ENCODE peak calls at places on chromosome 6, in ten cellular contexts. One of them, this sample, is unnamed.

GRCh38 chr6:157335829-157336228 is 12.5 kb upstream of the TMEM242 start:
- DNase-seq in fibroblast of mammary gland: no peak
- DNase-seq in GM23338: peak; percentile 20
- DNase-seq in ovary: no peak
- DNase-seq in fibroblast of pulmonary artery: no peak
- DNase-seq in adipocyte: peak; percentile 13
- DNase-seq in BE2C: no peak
- DNase-seq in OCI-LY7: no peak
- DNase-seq in CD8-positive, alpha-beta memory T cell: no peak
- DNase-seq in effector memory CD4-positive, alpha-beta T cell: no peak
- DNase-seq in this sample: no peak

GRCh38 chr6:122735618-122736017 is 43.9 kb upstream of the FABP7 start:
- DNase-seq in fibroblast of mammary gland: no peak
- DNase-seq in GM23338: no peak
- DNase-seq in ovary: no peak
- DNase-seq in fibroblast of pulmonary artery: no peak
- DNase-seq in adipocyte: no peak
- DNase-seq in BE2C: no peak
- DNase-seq in OCI-LY7: no peak
- DNase-seq in CD8-positive, alpha-beta memory T cell: no peak
- DNase-seq in effector memory CD4-positive, alpha-beta T cell: no peak
- DNase-seq in this sample: no peak

GRCh38 chr6:128617285-128617684 is 96.9 kb upstream of the PTPRK start:
- DNase-seq in fibroblast of mammary gland: no peak
- DNase-seq in GM23338: no peak
- DNase-seq in ovary: no peak
- DNase-seq in fibroblast of pulmonary artery: no peak
- DNase-seq in adipocyte: no peak
- DNase-seq in BE2C: no peak
- DNase-seq in OCI-LY7: no peak
- DNase-seq in CD8-positive, alpha-beta memory T cell: no peak
- DNase-seq in effector memory CD4-positive, alpha-beta T cell: no peak
- DNase-seq in this sample: no peak

GRCh38 chr6:34235605-34236422 is 859 bp upstream of the HMGA1 start:
- DNase-seq in fibroblast of mammary gland: peak; percentile 85
- DNase-seq in GM23338: peak; percentile 95
- DNase-seq in ovary: peak; percentile 54
- DNase-seq in fibroblast of pulmonary artery: peak; percentile 67
- DNase-seq in adipocyte: peak; percentile 72
- DNase-seq in BE2C: no peak
- DNase-seq in OCI-LY7: peak; percentile 73
- DNase-seq in CD8-positive, alpha-beta memory T cell: peak; percentile 75
- DNase-seq in effector memory CD4-positive, alpha-beta T cell: peak; percentile 60
- DNase-seq in this sample: peak; percentile 72

GRCh38 chr6:27333642-27334040 is 21.6 kb upstream of the POM121L2 start:
- DNase-seq in fibroblast of mammary gland: no peak
- DNase-seq in GM23338: no peak
- DNase-seq in ovary: no peak
- DNase-seq in fibroblast of pulmonary artery: no peak
- DNase-seq in adipocyte: no peak
- DNase-seq in BE2C: no peak
- DNase-seq in OCI-LY7: no peak
- DNase-seq in CD8-positive, alpha-beta memory T cell: no peak
- DNase-seq in effector memory CD4-positive, alpha-beta T cell: no peak
- DNase-seq in this sample: no peak

GRCh38 chr6:44676246-44676790 is 288.8 kb downstream of the CDC5L start:
- DNase-seq in fibroblast of mammary gland: no peak
- DNase-seq in GM23338: no peak
- DNase-seq in ovary: no peak
- DNase-seq in fibroblast of pulmonary artery: no peak
- DNase-seq in adipocyte: no peak
- DNase-seq in BE2C: peak; percentile 48
- DNase-seq in OCI-LY7: no peak
- DNase-seq in CD8-positive, alpha-beta memory T cell: no peak
- DNase-seq in effector memory CD4-positive, alpha-beta T cell: no peak
- DNase-seq in this sample: no peak

GRCh38 chr6:161444464-161444863 is 170.6 kb upstream of the AGPAT4 start:
- DNase-seq in fibroblast of mammary gland: peak; percentile 52
- DNase-seq in GM23338: peak; percentile 36
- DNase-seq in ovary: peak; percentile 27
- DNase-seq in fibroblast of pulmonary artery: peak; percentile 53
- DNase-seq in adipocyte: no peak
- DNase-seq in BE2C: no peak
- DNase-seq in OCI-LY7: no peak
- DNase-seq in CD8-positive, alpha-beta memory T cell: no peak
- DNase-seq in effector memory CD4-positive, alpha-beta T cell: no peak
- DNase-seq in this sample: peak; percentile 81

GRCh38 chr6:139173172-139173571 is 38.3 kb downstream of the HECA start:
- DNase-seq in fibroblast of mammary gland: peak; percentile 39
- DNase-seq in GM23338: no peak
- DNase-seq in ovary: no peak
- DNase-seq in fibroblast of pulmonary artery: no peak
- DNase-seq in adipocyte: no peak
- DNase-seq in BE2C: no peak
- DNase-seq in OCI-LY7: no peak
- DNase-seq in CD8-positive, alpha-beta memory T cell: peak; percentile 39
- DNase-seq in effector memory CD4-positive, alpha-beta T cell: no peak
- DNase-seq in this sample: no peak

GRCh38 chr6:74075323-74075722 is 379.3 kb downstream of the CD109 start:
- DNase-seq in fibroblast of mammary gland: peak; percentile 88
- DNase-seq in GM23338: no peak
- DNase-seq in ovary: no peak
- DNase-seq in fibroblast of pulmonary artery: peak; percentile 58
- DNase-seq in adipocyte: peak; percentile 19
- DNase-seq in BE2C: no peak
- DNase-seq in OCI-LY7: no peak
- DNase-seq in CD8-positive, alpha-beta memory T cell: no peak
- DNase-seq in effector memory CD4-positive, alpha-beta T cell: no peak
- DNase-seq in this sample: no peak

GRCh38 chr6:1387632-1388031 is 1.7 kb upstream of the FOXF2 start:
- DNase-seq in fibroblast of mammary gland: no peak
- DNase-seq in GM23338: peak; percentile 38
- DNase-seq in ovary: no peak
- DNase-seq in fibroblast of pulmonary artery: no peak
- DNase-seq in adipocyte: no peak
- DNase-seq in BE2C: no peak
- DNase-seq in OCI-LY7: no peak
- DNase-seq in CD8-positive, alpha-beta memory T cell: no peak
- DNase-seq in effector memory CD4-positive, alpha-beta T cell: no peak
- DNase-seq in this sample: no peak

GRCh38 chr6:101543796-101544195 is 150.3 kb downstream of the GRIK2 start:
- DNase-seq in fibroblast of mammary gland: no peak
- DNase-seq in GM23338: no peak
- DNase-seq in ovary: no peak
- DNase-seq in fibroblast of pulmonary artery: no peak
- DNase-seq in adipocyte: no peak
- DNase-seq in BE2C: no peak
- DNase-seq in OCI-LY7: no peak
- DNase-seq in CD8-positive, alpha-beta memory T cell: no peak
- DNase-seq in effector memory CD4-positive, alpha-beta T cell: no peak
- DNase-seq in this sample: no peak

GRCh38 chr6:170095273-170095976 is 195.5 kb downstream of the DLL1 start:
- DNase-seq in fibroblast of mammary gland: no peak
- DNase-seq in GM23338: no peak
- DNase-seq in ovary: peak; percentile 13
- DNase-seq in fibroblast of pulmonary artery: no peak
- DNase-seq in adipocyte: no peak
- DNase-seq in BE2C: no peak
- DNase-seq in OCI-LY7: no peak
- DNase-seq in CD8-positive, alpha-beta memory T cell: no peak
- DNase-seq in effector memory CD4-positive, alpha-beta T cell: no peak
- DNase-seq in this sample: peak; percentile 74

GRCh38 chr6:144416773-144417172 is 131.6 kb downstream of the UTRN start:
- DNase-seq in fibroblast of mammary gland: peak; percentile 29
- DNase-seq in GM23338: no peak
- DNase-seq in ovary: no peak
- DNase-seq in fibroblast of pulmonary artery: peak; percentile 14
- DNase-seq in adipocyte: no peak
- DNase-seq in BE2C: no peak
- DNase-seq in OCI-LY7: no peak
- DNase-seq in CD8-positive, alpha-beta memory T cell: no peak
- DNase-seq in effector memory CD4-positive, alpha-beta T cell: no peak
- DNase-seq in this sample: no peak

GRCh38 chr6:73923899-73924485 is 228.0 kb downstream of the CD109 start:
- DNase-seq in fibroblast of mammary gland: peak; percentile 65
- DNase-seq in GM23338: no peak
- DNase-seq in ovary: no peak
- DNase-seq in fibroblast of pulmonary artery: peak; percentile 59
- DNase-seq in adipocyte: peak; percentile 23
- DNase-seq in BE2C: no peak
- DNase-seq in OCI-LY7: no peak
- DNase-seq in CD8-positive, alpha-beta memory T cell: no peak
- DNase-seq in effector memory CD4-positive, alpha-beta T cell: no peak
- DNase-seq in this sample: no peak

GRCh38 chr6:42771741-42772100 is 10.1 kb upstream of the BICRAL start:
- DNase-seq in fibroblast of mammary gland: no peak
- DNase-seq in GM23338: no peak
- DNase-seq in ovary: no peak
- DNase-seq in fibroblast of pulmonary artery: no peak
- DNase-seq in adipocyte: no peak
- DNase-seq in BE2C: no peak
- DNase-seq in OCI-LY7: peak; percentile 51
- DNase-seq in CD8-positive, alpha-beta memory T cell: no peak
- DNase-seq in effector memory CD4-positive, alpha-beta T cell: peak; percentile 36
- DNase-seq in this sample: no peak

DNA sequence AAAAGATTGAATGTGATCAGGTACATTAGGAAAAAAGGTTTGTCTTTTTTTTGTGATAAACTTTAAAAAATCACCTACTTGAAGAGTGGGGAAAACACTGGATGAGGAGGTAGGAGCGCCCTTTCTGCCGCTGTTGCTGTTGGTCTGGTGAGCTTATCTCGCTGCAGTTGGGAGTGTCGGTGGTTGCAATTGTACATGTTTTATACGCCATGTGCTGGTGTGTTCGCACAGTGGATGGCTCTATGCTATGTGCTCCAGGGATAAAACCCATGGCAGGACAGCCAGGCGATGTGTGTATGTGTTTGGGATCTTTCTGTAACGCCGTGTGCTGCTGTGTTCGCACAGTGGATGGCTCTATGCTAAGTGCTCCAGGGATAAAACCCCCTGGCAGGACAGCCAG is 1.7 kb downstream of the SLC22A3 start:
- DNase-seq in fibroblast of mammary gland: no peak
- DNase-seq in GM23338: no peak
- DNase-seq in ovary: no peak
- DNase-seq in fibroblast of pulmonary artery: peak; percentile 15
- DNase-seq in adipocyte: no peak
- DNase-seq in BE2C: no peak
- DNase-seq in OCI-LY7: no peak
- DNase-seq in CD8-positive, alpha-beta memory T cell: no peak
- DNase-seq in effector memory CD4-positive, alpha-beta T cell: no peak
- DNase-seq in this sample: no peak
- H3K4me3 ChIP-seq in fibroblast of mammary gland: no peak overlapping the region
- H3K4me3 ChIP-seq in GM23338: peak overlapping the region; percentile 82
- H3K4me3 ChIP-seq in ovary: peak overlapping the region; percentile 76
- H3K4me3 ChIP-seq in fibroblast of pulmonary artery: peak overlapping the region; percentile 68
- H3K4me3 ChIP-seq in adipocyte: peak overlapping the region; percentile 87
- H3K4me3 ChIP-seq in BE2C: no peak overlapping the region
- H3K4me3 ChIP-seq in OCI-LY7: no peak overlapping the region
- H3K4me3 ChIP-seq in CD8-positive, alpha-beta memory T cell: no peak overlapping the region
- H3K4me3 ChIP-seq in effector memory CD4-positive, alpha-beta T cell: no peak overlapping the region
- H3K4me3 ChIP-seq in this sample: peak overlapping the region; percentile 85

DNA sequence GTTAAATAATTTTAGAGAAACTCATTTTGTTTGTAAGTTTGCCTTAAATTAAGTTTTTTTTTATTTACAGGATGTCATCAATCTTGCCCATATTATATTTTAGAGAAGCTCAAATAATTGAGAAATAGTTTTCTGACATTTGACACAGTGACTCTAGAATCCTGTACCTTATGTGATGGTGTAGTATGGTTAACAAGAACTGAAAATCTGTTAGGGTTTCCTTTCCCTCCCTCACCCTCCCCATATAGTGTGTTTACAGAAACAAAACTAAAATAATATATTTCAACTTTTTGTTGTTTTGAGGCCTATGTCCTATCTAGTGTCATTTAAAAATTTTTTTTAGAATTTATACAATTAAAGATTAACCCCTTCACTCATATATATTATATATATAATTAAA is 91.8 kb downstream of the SESN1 start:
- DNase-seq in fibroblast of mammary gland: no peak
- DNase-seq in GM23338: no peak
- DNase-seq in ovary: no peak
- DNase-seq in fibroblast of pulmonary artery: no peak
- DNase-seq in adipocyte: no peak
- DNase-seq in BE2C: no peak
- DNase-seq in OCI-LY7: no peak
- DNase-seq in CD8-positive, alpha-beta memory T cell: no peak
- DNase-seq in effector memory CD4-positive, alpha-beta T cell: no peak
- DNase-seq in this sample: no peak
- H3K4me3 ChIP-seq in fibroblast of mammary gland: no peak overlapping the region
- H3K4me3 ChIP-seq in GM23338: no peak overlapping the region
- H3K4me3 ChIP-seq in ovary: no peak overlapping the region
- H3K4me3 ChIP-seq in fibroblast of pulmonary artery: no peak overlapping the region
- H3K4me3 ChIP-seq in adipocyte: peak overlapping the region; percentile 45
- H3K4me3 ChIP-seq in BE2C: no peak overlapping the region
- H3K4me3 ChIP-seq in OCI-LY7: no peak overlapping the region
- H3K4me3 ChIP-seq in CD8-positive, alpha-beta memory T cell: no peak overlapping the region
- H3K4me3 ChIP-seq in effector memory CD4-positive, alpha-beta T cell: no peak overlapping the region
- H3K4me3 ChIP-seq in this sample: no peak overlapping the region

DNA sequence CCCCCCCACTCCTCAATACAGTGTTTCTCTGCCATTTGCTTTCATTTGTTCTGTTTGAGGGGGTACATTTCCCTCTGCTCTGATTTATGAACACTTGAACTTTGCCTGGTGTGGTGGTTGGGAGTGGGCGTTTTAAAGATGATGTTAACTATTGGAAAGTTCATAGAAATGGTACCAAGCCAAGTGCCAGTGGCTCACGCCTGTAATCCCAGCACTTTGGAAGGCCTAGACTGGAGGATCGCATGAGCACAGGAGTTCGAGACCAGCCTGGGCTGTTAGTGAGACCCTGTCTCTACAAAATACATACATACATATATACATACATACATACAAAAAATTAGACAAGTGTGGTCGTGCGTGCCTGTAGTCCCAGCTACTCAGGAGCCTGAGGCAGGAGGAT is 1.1 kb downstream of the RAB32 start:
- DNase-seq in fibroblast of mammary gland: peak; percentile 41
- DNase-seq in GM23338: no peak
- DNase-seq in ovary: no peak
- DNase-seq in fibroblast of pulmonary artery: no peak
- DNase-seq in adipocyte: peak; percentile 43
- DNase-seq in BE2C: no peak
- DNase-seq in OCI-LY7: no peak
- DNase-seq in CD8-positive, alpha-beta memory T cell: no peak
- DNase-seq in effector memory CD4-positive, alpha-beta T cell: no peak
- DNase-seq in this sample: no peak
- H3K4me3 ChIP-seq in fibroblast of mammary gland: peak overlapping the region; percentile 81
- H3K4me3 ChIP-seq in GM23338: peak overlapping the region; percentile 70
- H3K4me3 ChIP-seq in ovary: peak overlapping the region; percentile 73
- H3K4me3 ChIP-seq in fibroblast of pulmonary artery: peak overlapping the region; percentile 86
- H3K4me3 ChIP-seq in adipocyte: peak overlapping the region; percentile 93
- H3K4me3 ChIP-seq in BE2C: no peak overlapping the region
- H3K4me3 ChIP-seq in OCI-LY7: no peak overlapping the region
- H3K4me3 ChIP-seq in CD8-positive, alpha-beta memory T cell: no peak overlapping the region
- H3K4me3 ChIP-seq in effector memory CD4-positive, alpha-beta T cell: no peak overlapping the region
- H3K4me3 ChIP-seq in this sample: peak overlapping the region; percentile 67

DNA sequence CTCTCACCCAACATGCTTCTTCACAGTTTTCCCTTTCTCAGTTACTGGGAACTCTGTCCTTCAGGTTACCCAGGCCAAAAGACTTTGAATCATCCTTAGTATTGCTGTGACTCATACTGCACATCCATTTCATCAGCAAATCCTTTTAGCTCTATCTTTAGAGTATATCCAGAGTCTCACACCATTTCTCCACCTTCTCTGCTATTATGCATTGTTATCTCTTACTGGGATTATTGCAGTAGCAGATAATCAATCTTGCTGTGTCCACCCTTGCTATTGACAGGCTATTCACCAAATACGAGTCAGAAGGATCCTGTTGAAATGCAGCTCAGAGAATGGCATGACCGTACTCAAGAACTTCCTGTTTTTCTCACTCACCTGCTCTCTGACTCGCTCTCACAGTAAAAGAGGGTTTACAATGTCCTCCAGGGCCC is 57.3 kb downstream of the BCKDHB start:
- DNase-seq in fibroblast of mammary gland: peak; percentile 87
- DNase-seq in GM23338: peak; percentile 34
- DNase-seq in ovary: no peak
- DNase-seq in fibroblast of pulmonary artery: peak; percentile 59
- DNase-seq in adipocyte: peak; percentile 60
- DNase-seq in BE2C: no peak
- DNase-seq in OCI-LY7: peak; percentile 29
- DNase-seq in CD8-positive, alpha-beta memory T cell: no peak
- DNase-seq in effector memory CD4-positive, alpha-beta T cell: no peak
- DNase-seq in this sample: no peak
- H3K4me3 ChIP-seq in fibroblast of mammary gland: no peak overlapping the region
- H3K4me3 ChIP-seq in GM23338: no peak overlapping the region
- H3K4me3 ChIP-seq in ovary: no peak overlapping the region
- H3K4me3 ChIP-seq in fibroblast of pulmonary artery: no peak overlapping the region
- H3K4me3 ChIP-seq in adipocyte: no peak overlapping the region
- H3K4me3 ChIP-seq in BE2C: no peak overlapping the region
- H3K4me3 ChIP-seq in OCI-LY7: no peak overlapping the region
- H3K4me3 ChIP-seq in CD8-positive, alpha-beta memory T cell: peak overlapping the region; percentile 14
- H3K4me3 ChIP-seq in effector memory CD4-positive, alpha-beta T cell: no peak overlapping the region
- H3K4me3 ChIP-seq in this sample: no peak overlapping the region